ENCODE peak calls at places on chromosome 11, in five cellular contexts. P is stimulated activated CD8-positive, alpha-beta memory T cell treated with anti-CD3 and anti-CD28 coated beads, Interleukin-15, amount 100 ng/mL, for 1 hour; R is EL; Y is sigmoid colon; W is cardiac fibroblast. V is an unnamed sample.

GRCh38 chr11:97746832-97747231 is 1273.9 kb upstream of the CNTN5 start:
- DNase-seq in W (no peak), R (no peak), P (no peak), Y (no peak), V (no peak)

GRCh38 chr11:69707156-69707555 is 3.3 kb upstream of the FGF19 start:
- DNase-seq in R (no peak), W (no peak), P (no peak), Y (no peak), V (no peak)

GRCh38 chr11:64566915-64567882 is 23.8 kb upstream of the SLC22A12 start:
- DNase-seq in Y (no peak), R (no peak), W (no peak), P (no peak), V (no peak)

GRCh38 chr11:109221190-109221589 is 200.8 kb upstream of the C11orf87 start:
- DNase-seq in P (no peak), W (no peak), Y (peak; percentile 30), R (no peak), V (no peak)

GRCh38 chr11:78199653-78200015 is 10.9 kb downstream of the USP35 start:
- DNase-seq in P (no peak), R (no peak), Y (no peak), W (no peak), V (no peak)

GRCh38 chr11:117900720-117901440 is 24.4 kb upstream of the FXYD6 start:
- DNase-seq in R (no peak), W (no peak), Y (peak; percentile 60), P (no peak), V (no peak)

GRCh38 chr11:57482782-57483569 is 22.6 kb downstream of the RTN4RL2 start:
- DNase-seq in P (peak; percentile 34), R (peak; percentile 36), W (peak; percentile 41), Y (no peak), V (no peak)

GRCh38 chr11:68206211-68206610 is 6.9 kb downstream of the KMT5B start:
- DNase-seq in R (peak; percentile 60), W (peak; percentile 80), Y (no peak), P (no peak), V (peak; percentile 74)

GRCh38 chr11:73760066-73760679 is 701 bp downstream of the RAB6A start:
- DNase-seq in R (peak; percentile 41), P (no peak), W (peak; percentile 59), Y (peak; percentile 82), V (peak; percentile 41)

GRCh38 chr11:100619484-100619883 is 67.6 kb upstream of the ARHGAP42 start:
- DNase-seq in W (peak; percentile 31), R (peak; percentile 51), P (no peak), Y (no peak), V (peak; percentile 25)

GRCh38 chr11:16738949-16739262 is 459 bp downstream of the C11orf58 start:
- DNase-seq in Y (no peak), W (no peak), R (no peak), P (no peak), V (no peak)

GRCh38 chr11:69253028-69253427 is 40.9 kb upstream of the MYEOV start:
- DNase-seq in Y (peak; percentile 21), W (peak; percentile 24), P (no peak), R (peak; percentile 78), V (peak; percentile 60)

GRCh38 chr11:44950625-44951472 is at the start of gene TP53I11:
- DNase-seq in R (peak; percentile 58), P (no peak), Y (peak; percentile 88), W (peak; percentile 90), V (peak; percentile 56)

GRCh38 chr11:134655189-134655937 is 243.3 kb upstream of the B3GAT1 start:
- DNase-seq in Y (peak; percentile 38), P (no peak), R (no peak), W (no peak), V (no peak)

GRCh38 chr11:13446444-13446843 is 16.6 kb downstream of the BTBD10 start:
- DNase-seq in P (no peak), W (peak; percentile 39), Y (no peak), R (peak; percentile 55), V (peak; percentile 47)

GRCh38 chr11:112255075-112255739 is 5.5 kb downstream of the PLET1 start:
- DNase-seq in P (no peak), W (peak; percentile 78), R (peak; percentile 68), Y (no peak), V (peak; percentile 73)

GRCh38 chr11:43579171-43579918 is 101.2 kb upstream of the HSD17B12 start:
- DNase-seq in R (peak; percentile 62), P (no peak), W (peak; percentile 21), Y (no peak), V (peak; percentile 9)

GRCh38 chr11:89235121-89235520 is 57.4 kb downstream of the TYR start:
- DNase-seq in W (no peak), Y (no peak), R (no peak), P (no peak), V (no peak)

GRCh38 chr11:45795379-45795778 is 9.6 kb upstream of the SLC35C1 start:
- DNase-seq in W (no peak), Y (peak; percentile 34), P (no peak), R (no peak), V (no peak)

GRCh38 chr11:114162719-114163123 is 103.2 kb downstream of the ZBTB16 start:
- DNase-seq in Y (peak; percentile 99), W (peak; percentile 100), R (peak; percentile 94), P (no peak), V (peak; percentile 99)

GRCh38 chr11:72553748-72554147 is 119.4 kb upstream of the CLPB start:
- DNase-seq in W (no peak), R (no peak), Y (no peak), P (no peak), V (no peak)

GRCh38 chr11:69270929-69271328 is 23.0 kb upstream of the MYEOV start:
- DNase-seq in R (no peak), P (no peak), Y (no peak), W (no peak), V (no peak)

GRCh38 chr11:100469835-100470234 is 217.3 kb upstream of the ARHGAP42 start:
- DNase-seq in R (no peak), Y (no peak), P (no peak), W (no peak), V (no peak)

GRCh38 chr11:64239662-64240466 is 1.0 kb upstream of the FKBP2 start:
- DNase-seq in R (no peak), P (no peak), W (no peak), Y (no peak), V (no peak)

GRCh38 chr11:67302571-67303131 is 679 bp upstream of the SSH3 start:
- DNase-seq in P (no peak), R (no peak), W (peak; percentile 48), Y (peak; percentile 80), V (no peak)

GRCh38 chr11:128904872-128905344 is 13.8 kb downstream of the KCNJ5 start:
- DNase-seq in W (no peak), P (no peak), R (peak; percentile 8), Y (no peak), V (peak; percentile 40)

GRCh38 chr11:118198370-118198769 is 21.9 kb upstream of the SCN2B start:
- DNase-seq in R (peak; percentile 57), W (peak; percentile 71), P (peak; percentile 80), Y (peak; percentile 87), V (peak; percentile 67)

GRCh38 chr11:204587-205109 is 2.6 kb downstream of the BET1L start:
- DNase-seq in W (no peak), Y (peak; percentile 62), R (no peak), P (no peak), V (no peak)

GRCh38 chr11:112172362-112172994 is 2.8 kb upstream of the BCO2 start:
- DNase-seq in P (no peak), Y (no peak), R (peak; percentile 48), W (no peak), V (no peak)

GRCh38 chr11:64723907-64724862 is 1.2 kb upstream of the NRXN2 start:
- DNase-seq in Y (no peak), P (no peak), R (no peak), W (no peak), V (no peak)

GRCh38 chr11:102251423-102251822 is 65.9 kb upstream of the BIRC3 start:
- DNase-seq in Y (no peak), W (no peak), P (no peak), R (no peak), V (no peak)

GRCh38 chr11:113505541-113506375 is 30.6 kb upstream of the DRD2 start:
- DNase-seq in Y (no peak), R (peak; percentile 18), W (peak; percentile 88), P (no peak), V (peak; percentile 16)

GRCh38 chr11:112874959-112875358 is 86.3 kb upstream of the NCAM1 start:
- DNase-seq in P (no peak), R (no peak), W (no peak), Y (no peak), V (no peak)

V was measured in fibroblast of the aortic adventitia.